ENCODE peak calls at places on chromosomes 1 and 21, in five cellular contexts. F is HCT116, M is thyroid gland, O is WERI-Rb-1, V is heart right ventricle. X is an unnamed sample.

GRCh38 chr1:10716424-10716823 is 80.0 kb downstream of the CASZ1 start:
- DNase-seq in F (no peak), V (no peak), M (no peak), O (no peak), X (no peak)

GRCh38 chr1:40313329-40313957 is 3.6 kb downstream of the COL9A2 start:
- DNase-seq in F (no peak), O (no peak), V (no peak), M (no peak), X (no peak)

GRCh38 chr1:236143104-236143948 is 987 bp downstream of the GPR137B start:
- DNase-seq in F (no peak), V (no peak), M (no peak), O (peak; percentile 58), X (no peak)

GRCh38 chr1:247241687-247242086 is 14.2 kb upstream of the VN1R5 start:
- DNase-seq in V (no peak), O (no peak), F (no peak), M (no peak), X (no peak)

GRCh38 chr1:231315887-231316286 is 21.8 kb downstream of the EXOC8 start:
- DNase-seq in V (peak; percentile 9), F (peak; percentile 44), O (peak; percentile 69), M (no peak), X (no peak)

GRCh38 chr1:201154389-201155165 is at the start of gene TMEM9:
- DNase-seq in M (peak; percentile 96), O (peak; percentile 100), V (peak; percentile 98), F (peak; percentile 87), X (peak; percentile 97)

GRCh38 chr1:29828526-29829447 is 592.5 kb downstream of the PTPRU start:
- DNase-seq in F (no peak), M (no peak), O (no peak), V (no peak), X (no peak)

GRCh38 chr1:185257947-185258203 is 59.2 kb downstream of the IVNS1ABP start:
- DNase-seq in M (no peak), O (no peak), V (no peak), F (no peak), X (no peak)

GRCh38 chr21:15060776-15061175 is 4.0 kb downstream of the NRIP1 start:
- DNase-seq in O (no peak), M (no peak), F (no peak), V (no peak), X (no peak)

GRCh38 chr1:224722838-224723237 is 106.7 kb downstream of the CNIH3 start:
- DNase-seq in F (no peak), M (no peak), O (no peak), V (no peak), X (no peak)

GRCh38 chr1:36528361-36529349 is 45.9 kb upstream of the CSF3R start:
- DNase-seq in F (no peak), M (no peak), O (peak; percentile 42), V (no peak), X (no peak)

GRCh38 chr21:31447477-31447876 is 103.4 kb upstream of the TIAM1 start:
- DNase-seq in F (no peak), O (no peak), M (no peak), V (no peak), X (no peak)

GRCh38 chr1:29830916-29831315 is 594.6 kb downstream of the PTPRU start:
- DNase-seq in O (no peak), V (no peak), F (no peak), M (no peak), X (no peak)

GRCh38 chr1:904271-904950 is 19.3 kb upstream of the SAMD11 start:
- DNase-seq in O (peak; percentile 80), V (peak; percentile 68), M (peak; percentile 70), F (peak; percentile 43), X (peak; percentile 69)

GRCh38 chr1:241265428-241265827 is 91.6 kb downstream of the RGS7 start:
- DNase-seq in M (no peak), O (no peak), F (no peak), V (no peak), X (no peak)

GRCh38 chr1:25641931-25642611 is 25.5 kb downstream of the MAN1C1 start:
- DNase-seq in M (no peak), O (no peak), F (no peak), V (no peak), X (no peak)

GRCh38 chr1:32142446-32143301 is 34.8 kb downstream of the KPNA6 start:
- DNase-seq in O (no peak), F (no peak), V (peak; percentile 71), M (no peak), X (no peak)

GRCh38 chr1:93349231-93350135 is 3.8 kb downstream of the DR1 start:
- DNase-seq in O (no peak), F (no peak), M (no peak), V (no peak), X (no peak)

GRCh38 chr1:168498159-168498609 is 45.6 kb downstream of the XCL2 start:
- DNase-seq in M (no peak), V (no peak), F (no peak), O (no peak), X (no peak)

GRCh38 chr1:6467744-6468688 is 2.0 kb upstream of the TNFRSF25 start:
- DNase-seq in F (no peak), V (no peak), O (no peak), M (no peak), X (no peak)
- H3K27ac ChIP-seq in F (no peak overlapping the region), V (no peak overlapping the region), O (no peak overlapping the region), M (no peak overlapping the region), X (no peak overlapping the region)

GRCh38 chr1:114902343-114902742 is 47.7 kb downstream of the SYCP1 start:
- DNase-seq in F (no peak), M (no peak), V (no peak), O (no peak), X (no peak)

GRCh38 chr1:114901739-114902255 is 47.1 kb downstream of the SYCP1 start:
- DNase-seq in M (peak; percentile 24), O (no peak), V (no peak), F (no peak), X (no peak)
- H3K27ac ChIP-seq in M (no peak overlapping the region), O (no peak overlapping the region), V (no peak overlapping the region), F (no peak overlapping the region), X (no peak overlapping the region)

DNA sequence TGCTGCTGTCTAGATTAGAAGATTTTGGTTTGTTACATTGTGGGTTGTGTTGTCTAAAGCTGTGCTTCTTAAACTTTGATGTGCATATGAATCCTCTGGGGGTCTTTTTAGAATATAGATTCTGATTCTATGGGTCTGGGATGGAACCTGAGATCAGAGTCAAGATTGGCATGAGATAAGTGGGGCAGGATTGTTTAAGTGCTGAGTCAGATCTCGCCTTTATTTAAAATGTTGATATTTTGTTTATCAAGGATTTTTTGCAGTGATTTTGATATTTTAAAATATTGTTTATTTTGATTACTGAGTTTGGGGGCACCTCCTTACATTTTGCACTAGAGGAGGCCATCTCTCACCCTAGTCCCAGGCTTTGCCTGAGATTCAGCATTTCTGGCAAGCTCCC is 114.8 kb downstream of the LAMC2 start:
- DNase-seq in V (no peak), O (no peak), F (no peak), M (no peak), X (no peak)
- H3K27ac ChIP-seq in V (peak overlapping the region; percentile 47), O (no peak overlapping the region), F (no peak overlapping the region), M (no peak overlapping the region), X (no peak overlapping the region)

GRCh38 chr1:15339580-15339979 is 70.1 kb upstream of the EFHD2 start:
- DNase-seq in M (no peak), F (no peak), V (no peak), O (no peak), X (no peak)
- H3K27ac ChIP-seq in M (peak overlapping the region; percentile 2), F (no peak overlapping the region), V (no peak overlapping the region), O (no peak overlapping the region), X (no peak overlapping the region)

DNA sequence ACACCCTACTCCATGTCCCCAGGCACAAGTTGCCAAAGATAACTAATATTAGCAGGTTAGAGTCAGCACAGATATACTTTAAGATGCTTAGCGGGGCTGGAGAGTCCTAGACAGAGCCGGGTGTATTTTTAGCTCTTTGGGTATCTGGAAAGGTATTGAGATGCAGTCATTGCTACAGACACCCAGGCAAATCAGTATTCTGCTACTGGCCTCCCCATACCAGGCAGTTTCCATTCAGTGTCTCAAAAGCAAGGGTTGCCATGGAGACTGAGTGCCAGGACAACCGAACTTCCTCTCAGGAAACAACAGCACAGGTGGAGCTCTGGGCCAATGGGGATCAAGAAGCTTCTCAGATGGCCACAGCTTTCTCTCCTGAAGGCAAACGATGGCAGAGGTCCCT is 45.3 kb downstream of the KCNC4 start:
- DNase-seq in V (no peak), F (no peak), O (no peak), M (no peak), X (no peak)
- H3K27ac ChIP-seq in V (peak overlapping the region; percentile 60), F (no peak overlapping the region), O (no peak overlapping the region), M (no peak overlapping the region), X (no peak overlapping the region)

DNA sequence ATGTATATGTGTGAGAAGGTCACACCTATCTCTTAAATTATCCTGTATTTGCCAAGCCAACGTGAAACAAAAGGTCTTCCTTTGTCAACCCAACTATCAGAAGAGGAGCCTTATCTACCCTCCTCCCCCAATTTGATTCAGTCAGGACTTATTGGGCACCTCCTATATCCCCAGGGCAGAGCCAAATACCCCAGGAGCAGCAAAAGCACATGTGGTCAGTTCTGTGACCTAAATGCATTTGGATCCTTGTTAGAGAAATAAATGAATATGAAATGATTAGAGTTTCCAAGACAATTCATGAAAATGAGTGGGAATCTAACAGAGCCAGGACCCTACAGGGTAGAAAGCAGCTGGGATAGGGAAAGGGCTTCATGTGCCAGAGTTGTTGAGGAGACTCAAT is 37.0 kb upstream of the KCND3 start:
- DNase-seq in V (no peak), O (no peak), M (no peak), F (no peak), X (no peak)
- H3K27ac ChIP-seq in V (no peak overlapping the region), O (no peak overlapping the region), M (no peak overlapping the region), F (no peak overlapping the region), X (no peak overlapping the region)

GRCh38 chr1:44242761-44243160 is 29.5 kb downstream of the DMAP1 start:
- DNase-seq in V (no peak), F (no peak), O (no peak), M (no peak), X (no peak)

GRCh38 chr1:44238651-44239050 is 25.4 kb downstream of the DMAP1 start:
- DNase-seq in V (no peak), O (no peak), F (no peak), M (no peak), X (no peak)

GRCh38 chr1:44239961-44240371 is 26.7 kb downstream of the DMAP1 start:
- DNase-seq in V (peak; percentile 43), F (no peak), O (no peak), M (no peak), X (no peak)

GRCh38 chr1:44239337-44239960 is 26.2 kb downstream of the DMAP1 start:
- DNase-seq in M (no peak), V (peak; percentile 31), O (no peak), F (no peak), X (no peak)

DNA sequence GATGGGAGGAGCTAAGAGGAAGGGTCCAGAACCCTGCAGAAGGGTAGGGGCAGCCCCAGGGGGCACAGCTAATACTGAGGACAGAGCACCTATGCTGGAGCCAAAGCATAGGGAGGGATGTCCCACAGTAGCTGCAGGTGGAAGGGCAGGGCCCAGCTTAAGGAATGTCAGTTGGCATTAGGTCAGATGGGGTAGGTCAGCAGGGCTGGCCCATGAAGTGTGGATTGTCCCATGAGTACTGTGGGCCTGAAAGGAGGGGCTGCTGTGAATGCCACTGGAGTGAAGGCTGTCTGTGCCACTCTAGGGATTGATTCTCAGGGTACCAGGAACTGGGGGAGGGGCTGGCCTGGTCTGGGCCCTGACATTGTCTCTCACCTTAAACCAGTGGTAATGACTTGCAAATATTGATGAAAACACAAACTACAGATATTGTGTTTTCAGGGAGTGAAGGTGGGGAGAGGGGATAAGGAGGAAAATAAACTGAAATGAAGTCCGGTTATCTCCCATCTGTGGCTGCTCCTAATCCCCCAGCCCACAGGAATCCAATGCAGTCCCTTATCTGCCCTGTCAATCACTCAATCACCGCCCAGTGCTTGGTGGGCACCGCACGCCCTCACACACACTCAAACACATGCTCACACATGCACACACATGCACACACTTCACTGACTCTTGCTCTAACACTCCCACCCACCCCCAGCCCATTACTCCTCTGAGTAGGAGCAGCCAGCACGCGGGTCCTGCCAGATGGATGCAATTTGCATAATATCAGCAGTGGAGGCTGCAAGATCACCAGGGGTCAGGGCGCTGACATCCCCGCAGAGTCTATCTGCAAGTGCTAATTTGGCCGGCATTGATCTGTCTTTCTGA is 27.8 kb downstream of the DMAP1 start:
- DNase-seq in F (no peak), V (no peak), M (peak; percentile 11), O (peak; percentile 45), X (no peak)
- H3K27ac ChIP-seq in F (no peak overlapping the region), V (peak overlapping the region; percentile 91), M (no peak overlapping the region), O (peak overlapping the region; percentile 26), X (no peak overlapping the region)